ENCODE peak calls at places on chromosomes 4 and X, in five cellular contexts. K, D, X, J and E are unnamed samples.

GRCh38 chr4:96293806-96294205 is 453.9 kb downstream of the PDHA2 start:
- DNase-seq in K (no peak), D (no peak), X (no peak), J (no peak), E (no peak)

GRCh38 chr4:142708231-142708630 is 137.9 kb downstream of the INPP4B start:
- DNase-seq in K (no peak), D (no peak), X (no peak), J (no peak), E (no peak)

GRCh38 chr4:113499696-113500095 is 261.8 kb downstream of the CAMK2D start:
- DNase-seq in K (no peak), D (no peak), X (no peak), J (no peak), E (no peak)

GRCh38 chrX:9595131-9595530 is 130.3 kb downstream of the TBL1X start:
- DNase-seq in K (no peak), D (no peak), X (no peak), J (no peak), E (no peak)

GRCh38 chr4:15182600-15183222 is 180.4 kb downstream of the CPEB2 start:
- DNase-seq in K (no peak), D (no peak), X (no peak), J (no peak), E (no peak)

GRCh38 chr4:1082215-1083182 is 30.9 kb downstream of the RNF212 start:
- DNase-seq in K (no peak), D (no peak), X (peak), J (no peak), E (peak)

GRCh38 chrX:151396827-151397740 is at the start of gene VMA21:
- DNase-seq in K (peak), D (peak), X (peak), J (peak), E (peak)

GRCh38 chr4:38639245-38639644 is 24.8 kb upstream of the KLF3 start:
- DNase-seq in K (no peak), D (no peak), X (no peak), J (no peak), E (no peak)

GRCh38 chr4:185265942-185266341 is 56.5 kb downstream of the SNX25 start:
- DNase-seq in K (peak), D (no peak), X (no peak), J (no peak), E (no peak)

GRCh38 chr4:111510535-111510934 is 634.7 kb upstream of the FAM241A start:
- DNase-seq in K (no peak), D (no peak), X (no peak), J (no peak), E (no peak)

GRCh38 chr4:105343523-105343931 is 130.3 kb downstream of the PPA2 start:
- DNase-seq in K (no peak), D (no peak), X (no peak), J (no peak), E (no peak)

GRCh38 chr4:111362891-111363290 is 740.0 kb upstream of the PITX2 start:
- DNase-seq in K (no peak), D (no peak), X (no peak), J (no peak), E (no peak)

GRCh38 chr4:11470709-11471441 is 42.2 kb upstream of the HS3ST1 start:
- DNase-seq in K (no peak), D (no peak), X (no peak), J (no peak), E (no peak)

GRCh38 chr4:7362341-7362740 is 72.4 kb downstream of the PSAPL1 start:
- DNase-seq in K (no peak), D (no peak), X (no peak), J (no peak), E (no peak)

DNA sequence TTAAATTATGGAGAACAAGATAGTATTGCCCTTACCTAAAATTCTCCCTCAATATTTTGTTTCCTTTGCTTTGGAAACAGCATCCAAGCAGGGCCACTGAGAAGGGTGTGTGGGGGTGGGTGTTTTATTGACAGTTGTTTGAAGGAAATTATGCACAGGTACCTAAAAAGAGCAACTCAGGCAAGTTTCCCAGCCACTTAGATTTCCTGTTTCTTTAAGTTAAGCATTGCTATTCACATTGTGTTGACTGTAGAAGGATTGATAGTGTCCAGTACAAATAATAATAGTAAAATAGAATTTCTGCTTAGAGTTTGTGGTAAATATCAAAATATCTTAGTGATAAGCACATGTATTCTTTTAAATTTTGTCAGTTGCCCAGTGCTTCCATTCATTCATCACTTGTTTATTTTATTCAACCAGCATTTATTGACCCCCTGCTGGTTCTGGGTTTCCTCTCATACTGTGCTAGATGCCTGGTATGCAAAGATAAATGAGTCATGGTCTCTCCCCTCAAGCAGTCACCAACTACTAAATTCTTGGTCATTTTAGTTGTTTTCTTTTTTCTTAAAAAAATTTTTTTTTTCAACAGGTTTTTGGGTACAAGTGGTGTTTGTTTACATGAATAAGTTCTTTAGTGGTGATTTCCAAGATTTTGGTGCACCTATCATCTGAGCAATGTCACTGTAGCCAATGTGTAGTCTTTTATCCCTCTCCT is 50.0 kb downstream of the GALNT7 start:
- DNase-seq in K (no peak), D (no peak), X (no peak), J (no peak), E (no peak)
- H3K27ac ChIP-seq in K (no peak), D (no peak), X (no peak), J (no peak), E (no peak)

GRCh38 chrX:19811807-19812604 is 75.4 kb downstream of the SH3KBP1 start:
- DNase-seq in K (peak), D (no peak), X (no peak), J (no peak), E (no peak)
- H3K27ac ChIP-seq in K (peak), D (no peak), X (peak), J (no peak), E (no peak)

DNA sequence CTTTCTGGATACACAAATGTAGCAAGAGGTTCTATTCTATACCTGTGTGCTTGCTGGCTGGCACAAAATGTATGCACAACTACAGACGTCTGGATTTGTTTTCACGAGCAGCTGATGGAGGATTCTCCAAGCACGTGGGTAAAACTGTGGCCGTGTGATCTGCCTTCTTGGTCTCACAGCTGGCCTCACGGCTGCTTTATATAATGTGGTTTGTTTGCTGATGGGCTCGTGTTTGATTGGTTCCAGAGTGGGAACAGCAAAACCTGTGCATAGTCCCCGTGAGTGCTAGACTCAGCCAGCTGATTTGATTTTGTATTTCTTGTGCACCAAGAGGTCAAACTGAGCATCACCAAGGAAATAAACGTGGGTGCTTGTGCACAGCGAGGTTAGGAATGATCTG is 262.6 kb upstream of the RPS6KA3 start:
- DNase-seq in K (no peak), D (no peak), X (no peak), J (no peak), E (no peak)
- H3K27ac ChIP-seq in K (no peak), D (peak), X (no peak), J (no peak), E (no peak)

GRCh38 chrX:350148-350533 is 31.5 kb upstream of the GTPBP6 start:
- DNase-seq in K (no peak), D (no peak), X (no peak), J (no peak), E (peak)
- H3K27ac ChIP-seq in K (no peak), D (no peak), X (no peak), J (no peak), E (no peak)

DNA sequence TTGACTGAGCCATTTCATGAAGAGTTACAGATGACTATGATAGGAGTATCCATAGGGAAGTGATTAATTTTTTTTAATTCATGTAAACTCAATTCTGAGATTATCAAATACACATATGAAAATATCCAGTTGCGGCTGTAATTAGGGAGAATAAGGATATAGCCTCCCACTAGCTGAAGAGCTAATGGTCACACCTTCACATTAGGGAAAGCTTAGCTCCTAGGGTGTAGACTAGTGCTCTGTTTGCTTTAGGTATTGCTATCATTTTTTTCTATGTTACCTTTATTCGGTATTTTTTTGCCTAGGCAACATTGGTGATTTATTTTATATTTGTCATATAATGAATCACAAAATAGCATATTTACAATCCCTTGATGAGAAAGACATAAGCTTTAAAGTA is 39.6 kb upstream of the EPGN start:
- DNase-seq in K (no peak), D (no peak), X (no peak), J (no peak), E (no peak)
- H3K27ac ChIP-seq in K (no peak), D (no peak), X (no peak), J (no peak), E (no peak)

DNA sequence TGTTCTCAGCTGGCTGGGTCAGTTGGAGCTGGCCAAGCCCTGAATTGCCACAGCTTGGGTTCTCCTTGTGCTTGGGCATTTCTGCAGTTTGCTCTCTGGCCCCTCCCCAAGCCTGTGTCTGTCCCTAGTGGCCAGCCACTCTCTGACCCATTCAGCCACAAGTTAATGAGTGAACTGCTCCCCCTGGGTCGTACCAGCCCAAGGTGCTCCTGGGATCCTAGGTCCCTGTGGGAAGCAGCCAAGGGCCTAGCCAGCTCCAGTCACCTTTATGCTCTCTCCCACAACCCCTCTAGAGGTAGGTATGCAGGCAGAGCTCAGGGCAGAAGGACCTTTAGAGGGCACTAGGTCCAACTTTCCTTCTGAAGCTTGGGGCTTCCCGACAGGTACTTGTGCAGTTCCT is 51.5 kb downstream of the STARD8 start:
- DNase-seq in K (no peak), D (no peak), X (no peak), J (no peak), E (no peak)
- H3K27ac ChIP-seq in K (no peak), D (no peak), X (peak), J (no peak), E (peak)